ENCODE peak calls at places on chromosome X, in eight cellular contexts. C is omental fat pad; Q is stimulated activated CD4-positive, alpha-beta T cell treated with anti-CD3 and anti-CD28 coated beads, TNF-alpha, amount 100 ng/mL, for 1 hour; K is AG09309; Y is Right ventricle myocardium inferior; D is activated CD4-positive, alpha-beta T cell treated with anti-CD3 and anti-CD28 coated beads, Interleukin-2, amount 10 ng/mL, durations not matched to agents 7 days and 5 days; L is left kidney; J is AG04449. A is an unnamed sample.

GRCh38 chrX:110954428-110954827 is 141.6 kb upstream of the PAK3 start:
- DNase-seq in Q (no peak), J (no peak), Y (no peak), K (no peak), C (no peak), D (no peak), L (no peak), A (no peak)

GRCh38 chrX:2325076-2325784 is 175.5 kb downstream of the DHRSX start:
- DNase-seq in J (peak), L (peak), C (peak), Q (no peak), D (peak), K (peak), Y (peak), A (peak)

GRCh38 chrX:13029341-13029740 is 15.1 kb downstream of the FAM9C start:
- DNase-seq in Q (no peak), Y (no peak), J (no peak), D (no peak), L (peak), K (no peak), C (no peak), A (peak)

GRCh38 chrX:129934461-129934860 is 28.5 kb downstream of the UTP14A start:
- DNase-seq in Y (no peak), L (no peak), C (no peak), D (no peak), J (no peak), K (no peak), Q (no peak), A (no peak)

GRCh38 chrX:154369453-154370299 is 4.8 kb downstream of the FLNA start:
- DNase-seq in J (peak), Y (peak), C (peak), Q (peak), K (peak), D (peak), L (peak), A (peak)

GRCh38 chrX:149916745-149917392 is 12.5 kb upstream of the HSFX4 start:
- DNase-seq in D (no peak), Q (no peak), Y (no peak), J (no peak), C (no peak), L (no peak), K (no peak), A (no peak)

GRCh38 chrX:24271262-24271661 is 42.6 kb downstream of the SUPT20HL2 start:
- DNase-seq in K (no peak), L (no peak), C (no peak), J (no peak), Y (no peak), D (no peak), Q (no peak), A (no peak)

GRCh38 chrX:21638311-21638710 is 19.8 kb downstream of the KLHL34 start:
- DNase-seq in K (peak), J (peak), L (no peak), D (no peak), Q (no peak), Y (no peak), C (no peak), A (peak)

GRCh38 chrX:152136312-152136711 is 2.1 kb downstream of the MAGEA10 start:
- DNase-seq in K (no peak), C (no peak), Q (no peak), D (no peak), L (no peak), J (no peak), Y (no peak), A (no peak)

GRCh38 chrX:99371976-99372595 is 1038.0 kb downstream of the PCDH19 start:
- DNase-seq in D (no peak), K (no peak), L (no peak), C (no peak), Q (no peak), Y (no peak), J (no peak), A (no peak)

GRCh38 chrX:70449457-70449966 is 4.9 kb downstream of the DLG3 start:
- DNase-seq in L (no peak), C (no peak), Y (no peak), J (no peak), Q (no peak), K (no peak), D (no peak), A (no peak)

GRCh38 chrX:14029425-14030247 is at the start of gene GEMIN8:
- DNase-seq in C (peak), D (peak), Q (peak), K (peak), Y (peak), L (peak), J (peak), A (peak)